ENCODE peak calls at places on chromosomes 7 and 10, in nine cellular contexts. G is Peyer's patch, Y is ovary, J is endothelial cell, E is foreskin fibroblast, S is dorsolateral prefrontal cortex, X is astrocyte of the cerebellum, H is A549, D is thoracic aorta. F is an unnamed sample.

GRCh38 chr10:15857001-15857608 is 3.2 kb downstream of the MINDY3 start:
- DNase-seq in H (no peak), Y (no peak), J (no peak), G (no peak), D (no peak), X (no peak), E (peak; percentile 56), S (no peak), F (no peak)

GRCh38 chr7:97468491-97468890 is 263.4 kb upstream of the TAC1 start:
- DNase-seq in X (no peak), J (no peak), S (no peak), E (no peak), G (no peak), D (no peak), H (no peak), Y (no peak), F (no peak)

GRCh38 chr10:11881477-11882417 is 58.6 kb downstream of the PROSER2 start:
- DNase-seq in Y (no peak), J (no peak), X (no peak), E (peak; percentile 33), G (no peak), H (peak; percentile 62), S (no peak), D (no peak), F (no peak)

GRCh38 chr10:76091821-76092394 is 660.5 kb downstream of the LRMDA start:
- DNase-seq in J (no peak), E (no peak), D (no peak), S (no peak), X (no peak), G (no peak), Y (no peak), H (no peak), F (no peak)

GRCh38 chr10:90064295-90064694 is 362.9 kb downstream of the KIF20B start:
- DNase-seq in J (no peak), D (no peak), S (no peak), H (no peak), X (no peak), E (no peak), G (no peak), Y (no peak), F (no peak)

GRCh38 chr7:36526720-36527548 is 137.3 kb downstream of the ANLN start:
- DNase-seq in D (no peak), X (peak; percentile 16), Y (no peak), E (peak; percentile 75), J (no peak), G (no peak), H (peak; percentile 80), S (no peak), F (no peak)

GRCh38 chr10:24465899-24466615 is 257.1 kb downstream of the KIAA1217 start:
- DNase-seq in E (peak; percentile 79), H (peak; percentile 89), J (no peak), D (no peak), Y (no peak), G (no peak), S (no peak), X (peak; percentile 96), F (no peak)

GRCh38 chr10:24951201-24952145 is 933 bp downstream of the PRTFDC1 start:
- DNase-seq in E (peak; percentile 74), X (no peak), G (no peak), S (no peak), H (peak; percentile 17), Y (peak; percentile 55), J (peak; percentile 24), D (no peak), F (no peak)

GRCh38 chr10:43390791-43391190 is 18.2 kb downstream of the HNRNPF start:
- DNase-seq in J (no peak), E (peak; percentile 78), X (no peak), H (no peak), Y (no peak), G (no peak), D (no peak), S (peak; percentile 77), F (no peak)

GRCh38 chr10:111297351-111297848 is 220.6 kb downstream of the ADRA2A start:
- DNase-seq in D (no peak), J (no peak), Y (no peak), E (no peak), H (no peak), S (no peak), X (no peak), G (no peak), F (no peak)

GRCh38 chr10:1624240-1624639 is 113.1 kb downstream of the ADARB2 start:
- DNase-seq in H (no peak), J (no peak), X (no peak), E (no peak), S (no peak), Y (no peak), G (no peak), D (no peak), F (peak; percentile 56)

GRCh38 chr10:125985557-125986246 is 89.3 kb downstream of the FANK1 start:
- DNase-seq in Y (no peak), G (no peak), X (no peak), J (no peak), S (no peak), D (no peak), H (no peak), E (no peak), F (no peak)

GRCh38 chr10:6741561-6741960 is 161.5 kb upstream of the PRKCQ start:
- DNase-seq in Y (no peak), J (no peak), G (no peak), E (peak; percentile 59), H (no peak), S (no peak), X (no peak), D (no peak), F (no peak)

GRCh38 chr10:59891919-59892318 is 14.4 kb downstream of the CCDC6 start:
- DNase-seq in G (no peak), Y (no peak), X (no peak), D (no peak), J (no peak), E (no peak), H (no peak), S (no peak), F (no peak)

GRCh38 chr7:157228864-157229422 is 90.2 kb downstream of the UBE3C start:
- DNase-seq in J (peak; percentile 40), S (no peak), Y (no peak), D (no peak), H (peak; percentile 21), E (peak; percentile 66), G (no peak), X (no peak), F (no peak)
- TF ChIP-seq CTCF in J (no peak), S (no peak), Y (no peak), D (peak; percentile 9), H (peak; percentile 42), E (peak; percentile 59), G (no peak), X (peak; percentile 60), F (peak; percentile 45)

DNA sequence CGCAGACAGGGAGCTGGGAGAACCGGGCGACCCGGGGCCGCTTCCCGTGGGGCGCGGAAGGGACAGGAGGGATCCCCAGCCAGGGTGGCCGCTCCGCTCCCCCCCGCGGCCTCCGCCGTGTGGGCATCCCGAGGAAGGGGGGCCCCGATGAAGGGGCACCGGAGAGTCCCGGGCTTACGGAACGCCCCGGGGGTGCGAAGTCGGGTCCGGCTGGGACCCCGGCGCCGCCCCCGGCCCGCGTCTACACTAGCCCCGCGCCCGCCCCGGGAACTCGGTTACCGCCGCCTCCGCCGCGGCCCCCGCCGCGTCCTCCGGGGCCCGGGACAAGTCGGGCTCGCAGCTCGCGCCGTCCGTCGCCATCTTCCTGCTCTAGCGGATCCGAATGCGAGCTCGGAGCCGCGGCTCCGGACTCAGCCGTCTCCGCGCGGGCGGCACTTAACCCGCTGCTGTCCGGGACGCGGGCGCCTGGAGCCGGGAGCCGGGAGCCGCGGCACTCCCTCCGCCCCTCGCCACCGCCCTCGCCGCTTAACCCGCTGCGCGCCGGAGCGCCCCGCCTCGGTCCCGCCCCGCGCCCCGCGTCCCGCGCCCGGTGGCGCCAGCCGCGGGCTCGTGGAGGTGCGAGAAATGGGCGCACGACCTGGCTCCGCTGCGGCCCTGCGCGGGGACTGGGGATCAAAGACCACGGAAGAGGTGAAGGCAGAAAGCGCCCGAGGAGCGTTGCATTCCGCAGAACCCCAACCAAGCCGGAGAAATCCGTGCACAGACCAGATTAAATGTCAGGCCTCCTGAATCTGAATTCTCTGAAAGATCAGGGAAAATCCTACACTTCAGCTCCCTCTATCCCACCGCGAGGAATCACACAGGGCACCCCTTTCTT is at the start of gene CTTNBP2:
- DNase-seq in J (peak; percentile 67), G (no peak), X (peak; percentile 36), Y (peak; percentile 58), H (peak; percentile 21), S (peak; percentile 67), D (no peak), E (peak; percentile 78), F (peak; percentile 86)
- TF ChIP-seq CTCF in J (no peak), G (peak; percentile 2), X (peak; percentile 46), Y (no peak), H (no peak), S (no peak), D (no peak), E (no peak), F (peak; percentile 40)

GRCh38 chr10:5659702-5660528 is 6.5 kb downstream of the ASB13 start:
- DNase-seq in H (peak; percentile 43), S (no peak), G (peak; percentile 36), J (no peak), E (peak; percentile 89), Y (peak; percentile 45), D (peak; percentile 27), X (peak; percentile 5), F (no peak)
- TF ChIP-seq CTCF in H (no peak), S (no peak), G (peak; percentile 24), J (no peak), E (no peak), Y (no peak), D (no peak), X (no peak), F (no peak)

GRCh38 chr10:47023237-47024045 is 112.2 kb downstream of the PTPN20 start:
- DNase-seq in H (no peak), S (peak; percentile 25), X (no peak), D (no peak), Y (no peak), E (no peak), G (no peak), J (peak; percentile 1), F (peak; percentile 68)

GRCh38 chr10:47020491-47020890 is 109.3 kb downstream of the PTPN20 start:
- DNase-seq in D (no peak), S (no peak), H (no peak), X (no peak), J (no peak), Y (no peak), G (no peak), E (peak; percentile 32), F (peak; percentile 80)

GRCh38 chr10:47022311-47023131 is 111.3 kb downstream of the PTPN20 start:
- DNase-seq in G (no peak), S (peak; percentile 30), J (peak; percentile 2), H (no peak), Y (no peak), D (no peak), E (no peak), X (no peak), F (peak; percentile 80)

GRCh38 chr10:47024046-47024322 is 112.8 kb downstream of the PTPN20 start:
- DNase-seq in D (no peak), E (no peak), Y (no peak), H (no peak), S (no peak), X (no peak), J (no peak), G (no peak), F (peak; percentile 32)

DNA sequence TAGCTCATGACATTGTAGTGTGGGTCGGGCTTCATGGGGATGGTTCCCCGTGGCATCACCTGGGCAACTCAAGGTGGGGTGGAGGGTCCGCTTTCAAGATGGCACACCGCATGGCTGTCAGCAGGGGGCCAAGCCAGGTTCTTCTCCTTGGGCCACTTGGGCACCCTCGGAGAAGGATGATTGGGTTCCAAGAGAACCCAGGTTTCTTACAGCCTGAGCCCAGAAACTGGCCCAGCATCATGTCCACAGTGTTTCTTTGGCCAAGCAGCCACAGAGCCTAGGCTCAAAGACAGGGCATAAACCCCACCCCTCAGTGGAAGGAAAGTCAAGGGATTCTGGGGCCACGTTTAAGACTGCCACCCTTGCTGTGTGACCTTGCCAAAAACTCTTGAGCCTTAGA is 110.6 kb downstream of the PTPN20 start:
- DNase-seq in X (no peak), Y (no peak), D (no peak), G (no peak), E (no peak), H (peak; percentile 28), J (peak; percentile 3), S (no peak), F (peak; percentile 69)
- TF ChIP-seq CTCF in X (no peak), Y (no peak), D (no peak), G (no peak), E (no peak), H (no peak), J (peak; percentile 39), S (no peak), F (no peak)